ENCODE peak calls at places on chromosome 12, in six cellular contexts. R is uterus, W is endothelial cell of umbilical vein, A is heart left ventricle, E is body of pancreas, M is transverse colon. F is an unnamed sample.

GRCh38 chr12:84305144-84305543 is 607.5 kb downstream of the SLC6A15 start:
- DNase-seq in M (no peak), W (no peak), E (no peak), R (no peak), A (no peak), F (no peak)

GRCh38 chr12:11600199-11600598 is 49.3 kb upstream of the ETV6 start:
- DNase-seq in W (no peak), M (no peak), R (no peak), E (no peak), A (no peak), F (no peak)

GRCh38 chr12:128811806-128812205 is 12.0 kb downstream of the SLC15A4 start:
- DNase-seq in W (no peak), M (no peak), E (no peak), A (no peak), R (no peak), F (no peak)

GRCh38 chr12:7122876-7123769 is 5.6 kb downstream of the RBP5 start:
- DNase-seq in E (no peak), R (no peak), A (no peak), W (peak; percentile 4), M (no peak), F (no peak)

GRCh38 chr12:129372876-129373275 is 519.6 kb downstream of the GLT1D1 start:
- DNase-seq in M (peak; percentile 36), W (no peak), A (no peak), R (no peak), E (no peak), F (no peak)

GRCh38 chr12:107079172-107080011 is 14.0 kb downstream of the CRY1 start:
- DNase-seq in E (no peak), W (peak; percentile 53), M (no peak), R (no peak), A (no peak), F (no peak)

GRCh38 chr12:24212496-24212895 is 263.0 kb upstream of the SOX5 start:
- DNase-seq in R (no peak), A (no peak), W (no peak), M (no peak), E (no peak), F (no peak)

GRCh38 chr12:12138203-12139154 is 67.7 kb downstream of the BCL2L14 start:
- DNase-seq in R (no peak), M (no peak), A (no peak), W (no peak), E (no peak), F (no peak)

GRCh38 chr12:1816730-1817094 is 3.7 kb upstream of the LRTM2 start:
- DNase-seq in E (no peak), A (no peak), M (no peak), W (no peak), R (no peak), F (no peak)

GRCh38 chr12:105992849-105993740 is 145.7 kb downstream of the NUAK1 start:
- DNase-seq in E (no peak), W (no peak), A (no peak), M (no peak), R (peak; percentile 16), F (no peak)

GRCh38 chr12:101230547-101230946 is 20.5 kb upstream of the SLC5A8 start:
- DNase-seq in M (no peak), E (no peak), W (no peak), A (no peak), R (no peak), F (no peak)

GRCh38 chr12:83763425-83763824 is 1076.7 kb downstream of the TMTC2 start:
- DNase-seq in A (no peak), R (no peak), W (no peak), E (no peak), M (no peak), F (no peak)

GRCh38 chr12:87779016-87779415 is 250.2 kb downstream of the C12orf50 start:
- DNase-seq in E (no peak), R (no peak), A (no peak), M (no peak), W (no peak), F (no peak)

GRCh38 chr12:86134571-86134970 is 121.6 kb downstream of the MGAT4C start:
- DNase-seq in M (no peak), A (no peak), W (no peak), E (no peak), R (no peak), F (no peak)

GRCh38 chr12:63915105-63915830 is 70.8 kb downstream of the SRGAP1 start:
- DNase-seq in E (no peak), M (no peak), A (no peak), R (no peak), W (peak; percentile 63), F (no peak)

GRCh38 chr12:17527021-17527420 is 563.0 kb downstream of the RERGL start:
- DNase-seq in A (no peak), E (no peak), M (no peak), R (no peak), W (no peak), F (no peak)

GRCh38 chr12:57470970-57471656 is 8.6 kb downstream of the ARHGAP9 start:
- DNase-seq in R (no peak), W (no peak), A (no peak), M (peak; percentile 52), E (no peak), F (no peak)

GRCh38 chr12:29719381-29719780 is 64.4 kb downstream of the TMTC1 start:
- DNase-seq in M (no peak), A (no peak), R (no peak), E (no peak), W (no peak), F (no peak)

GRCh38 chr12:80241576-80242273 is 142.4 kb downstream of the OTOGL start:
- DNase-seq in R (no peak), M (no peak), A (no peak), W (peak; percentile 67), E (no peak), F (no peak)

GRCh38 chr12:227923-228845 is 14.2 kb upstream of the SLC6A12 start:
- DNase-seq in A (no peak), M (no peak), R (no peak), W (no peak), E (no peak), F (peak; percentile 74)

GRCh38 chr12:45745861-45746277 is 16.4 kb downstream of the ARID2 start:
- DNase-seq in W (peak; percentile 22), E (no peak), R (no peak), A (no peak), M (no peak), F (no peak)

GRCh38 chr12:117158911-117159310 is 31.4 kb downstream of the FBXO21 start:
- DNase-seq in W (no peak), M (no peak), A (no peak), R (no peak), E (no peak), F (no peak)

GRCh38 chr12:23945249-23945648 is 4.2 kb downstream of the SOX5 start:
- DNase-seq in W (no peak), A (no peak), M (no peak), E (no peak), R (no peak), F (no peak)

GRCh38 chr12:29816869-29817730 is 33.4 kb upstream of the TMTC1 start:
- DNase-seq in M (no peak), A (no peak), W (peak; percentile 58), E (no peak), R (no peak), F (no peak)

GRCh38 chr12:83261998-83262397 is 575.3 kb downstream of the TMTC2 start:
- DNase-seq in W (no peak), E (no peak), A (no peak), R (no peak), M (no peak), F (no peak)

GRCh38 chr12:17971850-17972249 is 118.1 kb downstream of the RERGL start:
- DNase-seq in E (no peak), R (no peak), W (no peak), A (no peak), M (no peak), F (no peak)

GRCh38 chr12:4273651-4274395 is at the start of gene CCND2:
- DNase-seq in R (peak; percentile 91), M (peak; percentile 93), A (peak; percentile 92), E (peak; percentile 85), W (peak; percentile 19), F (peak; percentile 80)

GRCh38 chr12:24664151-24664550 is 284.8 kb downstream of the BCAT1 start:
- DNase-seq in A (no peak), W (no peak), M (no peak), E (no peak), R (no peak), F (no peak)

GRCh38 chr12:56104815-56105476 is 587 bp downstream of the PA2G4 start:
- DNase-seq in E (no peak), W (peak; percentile 32), A (no peak), M (no peak), R (no peak), F (no peak)

DNA sequence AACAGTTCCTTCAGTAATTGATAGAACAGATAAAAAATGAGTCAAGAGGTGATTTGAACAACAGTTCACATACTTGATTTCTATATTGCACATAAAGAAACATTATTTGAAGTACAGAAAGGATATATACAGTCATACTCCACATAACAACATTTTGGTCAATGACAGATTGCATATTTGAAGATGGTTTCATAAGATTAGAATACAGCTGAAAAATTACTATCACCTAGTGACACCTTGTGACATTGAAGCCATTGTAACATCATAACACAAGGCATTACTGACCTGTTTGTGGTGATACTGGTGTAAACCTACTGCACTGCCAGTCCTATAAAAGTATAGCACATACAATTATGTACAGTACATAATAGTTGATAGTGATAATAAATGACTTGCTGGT is 43.1 kb upstream of the ABCC9 start:
- DNase-seq in M (no peak), A (no peak), E (no peak), W (no peak), R (no peak), F (no peak)
- TF ChIP-seq POLR2A in M (no peak), A (no peak), E (no peak), W (no peak), R (no peak), F (no peak)

GRCh38 chr12:65565601-65566560 is 258.4 kb upstream of the HMGA2 start:
- DNase-seq in R (no peak), E (no peak), M (no peak), A (no peak), W (peak; percentile 33), F (no peak)
- TF ChIP-seq CTCF in R (no peak), E (no peak), M (no peak), A (no peak), W (no peak), F (no peak)

DNA sequence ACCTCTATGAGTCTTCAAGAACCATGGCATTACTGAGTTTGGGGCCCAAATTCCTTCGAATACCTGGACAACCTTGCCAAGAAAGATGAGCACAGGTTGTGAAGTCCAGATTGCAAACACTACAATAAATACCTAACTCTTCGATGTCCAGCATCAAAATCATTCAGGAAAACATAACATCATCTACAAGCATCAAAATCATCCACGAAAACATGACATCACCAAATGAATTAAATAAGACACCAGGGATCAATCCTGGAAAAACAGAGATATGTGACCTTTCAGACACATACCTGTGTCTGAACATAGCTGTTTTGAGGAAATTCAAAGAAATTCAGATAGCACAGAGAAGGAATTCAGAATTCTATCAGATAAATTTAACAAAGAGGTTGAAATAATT is 262.0 kb upstream of the KITLG start:
- DNase-seq in A (no peak), M (no peak), E (no peak), R (no peak), W (no peak), F (no peak)
- TF ChIP-seq POLR2A in A (no peak), M (no peak), E (no peak), R (no peak), W (no peak), F (no peak)

DNA sequence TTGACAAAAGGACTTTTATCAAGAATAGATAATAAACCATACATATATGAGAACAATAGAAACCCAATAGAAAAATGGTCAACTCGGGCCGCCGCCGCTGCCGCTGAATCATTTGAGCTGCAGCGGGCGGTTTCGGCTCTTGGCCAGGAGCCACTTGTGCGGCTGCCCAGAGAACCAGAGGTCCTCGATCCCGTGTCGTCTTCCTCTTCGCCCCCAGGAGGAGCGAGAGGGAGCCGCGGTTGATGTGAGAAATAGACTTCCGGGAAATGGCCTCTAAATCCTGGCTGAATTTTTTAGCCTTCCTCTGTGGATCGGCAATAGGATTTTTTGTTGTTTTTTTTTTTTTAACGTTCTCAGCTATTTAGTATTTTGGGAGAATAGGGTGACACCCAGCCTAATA is 44.8 kb downstream of the CPSF6 start:
- DNase-seq in A (peak; percentile 86), R (peak; percentile 72), W (peak; percentile 64), E (peak; percentile 71), M (peak; percentile 69), F (peak; percentile 91)
- TF ChIP-seq CTCF in A (no peak), R (peak; percentile 12), W (peak; percentile 18), E (no peak), M (no peak), F (no peak)